ENCODE peak calls at places on chromosomes 6 and 20, in four cellular contexts. U is H9, C is H1, X is neuronal stem cell. V is an unnamed sample.

GRCh38 chr6:29845405-29846006 is 17.9 kb downstream of the HLA-G start:
- DNase-seq in U (no peak), X (no peak), C (no peak), V (no peak)

GRCh38 chr20:23257848-23258746 is 92.5 kb upstream of the NXT1 start:
- DNase-seq in U (no peak), X (no peak), C (no peak), V (peak; percentile 93)

GRCh38 chr6:41286544-41287346 is at the start of gene TREM1:
- DNase-seq in U (no peak), X (no peak), C (no peak), V (peak; percentile 97)

GRCh38 chr20:52972965-52973819 is 1.0 kb downstream of the TSHZ2 start:
- DNase-seq in X (no peak), U (peak; percentile 54), C (no peak), V (peak; percentile 40)

GRCh38 chr6:34745277-34746103 is 11.8 kb upstream of the SNRPC start:
- DNase-seq in C (no peak), U (no peak), X (no peak), V (peak; percentile 30)

GRCh38 chr20:53752583-53752970 is 158.9 kb upstream of the ZNF217 start:
- DNase-seq in X (no peak), C (no peak), U (no peak), V (no peak)

GRCh38 chr6:1604347-1604990 is 5.2 kb upstream of the FOXC1 start:
- DNase-seq in X (peak; percentile 85), U (peak; percentile 78), C (no peak), V (no peak)

GRCh38 chr6:3796396-3796795 is 44.9 kb upstream of the PXDC1 start:
- DNase-seq in C (no peak), U (no peak), X (no peak), V (no peak)

GRCh38 chr6:10395171-10395945 is 19.5 kb downstream of the TFAP2A start:
- DNase-seq in U (no peak), X (no peak), C (no peak), V (no peak)

GRCh38 chr6:150667977-150668716 is 68.5 kb downstream of the PLEKHG1 start:
- DNase-seq in X (peak; percentile 80), C (no peak), U (no peak), V (peak; percentile 69)

GRCh38 chr20:23920408-23920780 is 40.8 kb upstream of the CST5 start:
- DNase-seq in C (no peak), X (no peak), U (no peak), V (no peak)

GRCh38 chr6:113668712-113669408 is 188.3 kb upstream of the MARCKS start:
- DNase-seq in U (no peak), C (no peak), X (no peak), V (no peak)

GRCh38 chr6:65299236-65299635 is 407.8 kb downstream of the EYS start:
- DNase-seq in C (no peak), X (no peak), U (no peak), V (no peak)

GRCh38 chr6:131597448-131597847 is 24.4 kb downstream of the ARG1 start:
- DNase-seq in C (no peak), U (no peak), X (no peak), V (peak; percentile 5)

GRCh38 chr6:121533321-121533841 is 97.9 kb downstream of the GJA1 start:
- DNase-seq in X (no peak), C (no peak), U (no peak), V (no peak)

GRCh38 chr20:6780414-6780813 is 12.9 kb downstream of the BMP2 start:
- DNase-seq in X (no peak), U (no peak), C (no peak), V (no peak)

GRCh38 chr20:58718121-58718563 is 25.5 kb downstream of the NPEPL1 start:
- DNase-seq in U (peak; percentile 19), X (no peak), C (no peak), V (no peak)

GRCh38 chr20:58623579-58624473 is 27.3 kb upstream of the STX16 start:
- DNase-seq in X (no peak), C (peak; percentile 41), U (no peak), V (peak; percentile 96)

GRCh38 chr6:158861686-158862381 is 42.7 kb upstream of the EZR start:
- DNase-seq in U (no peak), C (no peak), X (no peak), V (no peak)

GRCh38 chr6:2215342-2215741 is 30.1 kb downstream of the GMDS start:
- DNase-seq in U (no peak), C (no peak), X (no peak), V (no peak)

GRCh38 chr6:22320750-22321149 is 23.9 kb upstream of the PRL start:
- DNase-seq in U (no peak), C (no peak), X (no peak), V (peak; percentile 91)

GRCh38 chr6:1792989-1793388 is 183.3 kb downstream of the FOXC1 start:
- DNase-seq in X (no peak), C (no peak), U (peak; percentile 58), V (peak; percentile 22)

GRCh38 chr6:39280247-39280731 is 33.9 kb downstream of the KCNK17 start:
- DNase-seq in C (no peak), U (no peak), X (no peak), V (no peak)

GRCh38 chr6:39274903-39275302 is 39.3 kb downstream of the KCNK17 start:
- DNase-seq in U (no peak), X (no peak), C (no peak), V (no peak)

GRCh38 chr6:39276379-39276995 is 37.7 kb downstream of the KCNK17 start:
- DNase-seq in U (no peak), X (no peak), C (no peak), V (no peak)

GRCh38 chr6:39281312-39281980 is 32.8 kb downstream of the KCNK17 start:
- DNase-seq in C (no peak), U (no peak), X (no peak), V (no peak)

GRCh38 chr6:39279539-39279938 is 34.7 kb downstream of the KCNK17 start:
- DNase-seq in U (no peak), C (no peak), X (no peak), V (no peak)
- H2BK12ac ChIP-seq in U (no peak overlapping the region), C (peak overlapping the region; percentile 33), X (no peak overlapping the region), V (no peak overlapping the region)

DNA sequence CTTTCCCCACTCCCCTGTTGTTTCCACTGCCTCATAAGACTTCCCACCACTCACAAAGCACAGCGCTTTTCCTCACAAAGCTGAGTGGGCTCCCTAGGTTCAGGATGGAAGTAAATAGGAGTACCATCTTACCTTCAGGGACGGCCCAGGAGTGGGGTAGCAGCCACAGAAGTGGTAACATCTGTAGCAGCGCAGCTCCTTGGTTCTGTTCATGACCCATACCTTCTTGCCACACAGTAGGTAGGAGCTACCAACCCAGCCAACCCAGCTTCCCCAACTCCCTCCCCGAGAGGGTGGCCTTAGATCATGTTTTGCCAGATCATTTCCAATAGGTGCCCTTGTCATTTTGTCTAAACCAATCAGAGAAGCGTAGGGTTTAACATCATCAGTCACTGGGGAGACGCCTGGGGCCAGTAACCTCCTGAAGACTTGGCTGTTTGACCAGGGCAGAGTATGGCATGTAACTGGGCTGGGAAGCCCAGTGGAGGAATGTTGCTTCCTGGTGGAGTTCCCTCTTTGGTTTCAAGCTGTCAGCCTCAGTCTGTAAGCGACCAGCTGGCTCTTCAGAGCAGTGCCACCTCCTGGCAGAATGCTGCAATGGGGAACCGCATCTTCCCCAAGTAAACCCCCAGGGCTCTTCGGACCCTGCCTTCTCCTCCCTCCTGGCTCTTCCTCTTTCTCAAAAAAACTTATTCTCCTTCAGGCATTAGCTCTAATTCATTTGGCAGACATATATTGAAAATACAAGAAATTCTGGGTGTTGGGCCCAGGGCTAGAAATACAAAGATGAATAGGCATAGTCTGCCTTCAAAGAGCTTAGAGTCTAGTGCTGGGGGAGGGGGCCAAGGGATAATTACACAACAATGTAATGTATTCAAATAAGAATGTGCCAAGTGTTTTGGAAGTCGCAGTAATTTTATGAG is at the start of gene HLA-DMA:
- DNase-seq in C (peak; percentile 88), U (peak; percentile 97), X (peak; percentile 54), V (peak; percentile 97)
- H2BK15ac ChIP-seq in C (peak within 1 kb of the TSS; percentile 83), U (no peak within 1 kb of the TSS), X (no peak within 1 kb of the TSS), V (no peak within 1 kb of the TSS)

GRCh38 chr20:50283370-50283769 is 92.7 kb downstream of the CEBPB start:
- DNase-seq in C (no peak), X (no peak), U (no peak), V (no peak)
- H3K23ac ChIP-seq in C (no peak overlapping the region), X (no peak overlapping the region), U (no peak overlapping the region), V (no peak overlapping the region)

GRCh38 chr20:50258790-50259483 is 68.3 kb downstream of the CEBPB start:
- DNase-seq in U (no peak), X (no peak), C (no peak), V (no peak)
- H2BK12ac ChIP-seq in U (no peak overlapping the region), X (no peak overlapping the region), C (no peak overlapping the region), V (no peak overlapping the region)

GRCh38 chr6:44046516-44047178 is 80.6 kb downstream of the MRPL14 start:
- DNase-seq in U (no peak), C (no peak), X (no peak), V (no peak)

GRCh38 chr6:44045672-44046015 is 81.6 kb downstream of the MRPL14 start:
- DNase-seq in U (no peak), X (no peak), C (no peak), V (no peak)

GRCh38 chr6:44044154-44044539 is 83.1 kb downstream of the MRPL14 start:
- DNase-seq in X (no peak), U (no peak), C (no peak), V (peak; percentile 54)

GRCh38 chr6:44043479-44044153 is 83.6 kb downstream of the MRPL14 start:
- DNase-seq in X (no peak), C (no peak), U (peak; percentile 59), V (no peak)

DNA sequence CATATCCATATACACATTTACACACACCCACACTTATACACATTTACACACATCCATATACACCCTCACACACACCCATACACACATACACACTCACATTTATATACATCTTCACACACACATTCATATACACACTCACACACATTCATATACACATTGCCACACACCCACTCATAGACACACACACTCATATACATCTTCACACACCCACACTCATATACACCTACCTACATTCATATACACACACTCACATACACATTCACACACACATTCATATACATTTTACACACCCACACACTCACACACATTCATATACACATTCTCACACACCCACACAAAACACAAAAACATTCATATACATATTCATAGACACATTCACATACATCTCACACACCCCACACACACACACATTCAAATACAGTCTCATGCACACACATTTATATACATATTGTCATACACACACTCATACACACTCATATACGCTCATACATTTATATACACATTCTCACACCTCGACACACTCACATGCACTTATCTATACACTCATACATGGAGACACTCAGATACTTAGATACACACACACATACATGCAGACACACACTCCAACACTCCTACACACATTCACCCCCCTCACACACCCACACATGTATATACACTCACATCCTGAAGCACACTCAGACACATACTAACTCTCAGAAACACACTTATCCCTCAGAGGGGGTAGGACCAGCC is 82.1 kb downstream of the MRPL14 start:
- DNase-seq in U (no peak), X (no peak), C (no peak), V (no peak)
- H2BK15ac ChIP-seq in U (no peak overlapping the region), X (no peak overlapping the region), C (peak overlapping the region; percentile 100), V (no peak overlapping the region)

GRCh38 chr20:38149880-38150594 is 15.0 kb downstream of the TGM2 start:
- DNase-seq in C (no peak), X (no peak), U (no peak), V (no peak)

GRCh38 chr20:38150595-38151170 is 14.4 kb downstream of the TGM2 start:
- DNase-seq in C (no peak), U (no peak), X (no peak), V (no peak)

GRCh38 chr20:38153011-38153329 is 12.1 kb downstream of the TGM2 start:
- DNase-seq in C (no peak), U (no peak), X (no peak), V (no peak)

GRCh38 chr20:38152175-38153010 is 12.7 kb downstream of the TGM2 start:
- DNase-seq in U (no peak), X (no peak), C (no peak), V (peak; percentile 61)

GRCh38 chr20:38151455-38151854 is 13.6 kb downstream of the TGM2 start:
- DNase-seq in U (no peak), C (no peak), X (no peak), V (no peak)
- H3K23ac ChIP-seq in U (no peak overlapping the region), C (no peak overlapping the region), X (no peak overlapping the region), V (no peak overlapping the region)

V was measured in mesenchymal stem cell.